ENCODE peak calls at places on chromosomes 6 and 20, in four cellular contexts. O, X, Y and P are unnamed samples.

GRCh38 chr6:105750089-105750488 is 336.0 kb upstream of the PRDM1 start:
- DNase-seq in O (no peak), X (no peak), Y (no peak), P (no peak)

GRCh38 chr6:1482381-1483166 is 93.2 kb downstream of the FOXF2 start:
- DNase-seq in O (no peak), X (no peak), Y (no peak), P (no peak)

GRCh38 chr6:112413805-112414204 is 66.7 kb downstream of the RFPL4B start:
- DNase-seq in O (no peak), X (no peak), Y (no peak), P (no peak)

GRCh38 chr6:9139762-9140161 is 704.4 kb upstream of the SLC35B3 start:
- DNase-seq in O (no peak), X (no peak), Y (no peak), P (no peak)

GRCh38 chr6:143449731-143450452 is 603 bp downstream of the ADAT2 start:
- DNase-seq in O (peak; percentile 14), X (peak; percentile 55), Y (peak; percentile 54), P (peak; percentile 26)

GRCh38 chr6:143754204-143754603 is 76.4 kb downstream of the PHACTR2 start:
- DNase-seq in O (no peak), X (no peak), Y (no peak), P (no peak)

GRCh38 chr6:14804444-14805210 is 441.2 kb upstream of the JARID2 start:
- DNase-seq in O (no peak), X (no peak), Y (peak; percentile 54), P (no peak)

GRCh38 chr20:21228511-21228910 is 74.6 kb upstream of the XRN2 start:
- DNase-seq in O (no peak), X (no peak), Y (no peak), P (no peak)

GRCh38 chr20:36483919-36484808 is 57.2 kb upstream of the MYL9 start:
- DNase-seq in O (no peak), X (no peak), Y (no peak), P (no peak)

GRCh38 chr20:7818477-7818876 is 121.8 kb downstream of the HAO1 start:
- DNase-seq in O (no peak), X (no peak), Y (no peak), P (no peak)

GRCh38 chr6:97995158-97995557 is 712.1 kb upstream of the MMS22L start:
- DNase-seq in O (no peak), X (no peak), Y (no peak), P (no peak)

GRCh38 chr20:39602649-39603048 is 640.5 kb downstream of the DHX35 start:
- DNase-seq in O (no peak), X (no peak), Y (no peak), P (no peak)
- TF ChIP-seq RNF2 in O (no peak), X (no peak), Y (no peak), P (no peak)

DNA sequence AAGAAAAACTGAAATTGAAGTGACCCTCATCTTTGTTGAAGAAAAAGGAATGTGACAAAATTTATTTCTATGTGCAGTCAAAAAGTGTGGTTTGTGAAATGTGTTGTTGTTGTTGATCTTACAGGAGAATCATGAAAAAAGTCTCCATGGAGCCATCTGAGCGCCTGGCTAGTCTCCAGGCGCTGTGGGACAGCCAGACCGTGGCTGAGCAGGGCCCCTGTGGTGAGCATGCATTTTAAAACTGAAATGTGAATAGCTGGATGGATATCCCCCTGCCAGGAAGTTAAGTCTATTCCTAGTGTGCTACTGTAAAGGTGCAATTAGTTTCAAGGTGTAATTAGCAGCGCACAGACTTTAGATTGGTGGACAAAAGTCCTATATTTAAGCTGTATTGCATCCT is 170.6 kb downstream of the CARMIL1 start:
- DNase-seq in O (no peak), X (no peak), Y (no peak), P (no peak)
- TF ChIP-seq RNF2 in O (no peak), X (no peak), Y (no peak), P (no peak)

GRCh38 chr6:35711731-35712130 is 23.0 kb upstream of the FKBP5 start:
- DNase-seq in O (no peak), X (no peak), Y (no peak), P (no peak)

GRCh38 chr6:35713006-35713405 is 23.8 kb upstream of the ARMC12 start:
- DNase-seq in O (no peak), X (no peak), Y (no peak), P (no peak)

GRCh38 chr6:35707714-35708407 is 19.1 kb upstream of the FKBP5 start:
- DNase-seq in O (no peak), X (no peak), Y (no peak), P (no peak)

GRCh38 chr6:35708585-35708984 is 19.9 kb upstream of the FKBP5 start:
- DNase-seq in O (no peak), X (no peak), Y (no peak), P (no peak)

DNA sequence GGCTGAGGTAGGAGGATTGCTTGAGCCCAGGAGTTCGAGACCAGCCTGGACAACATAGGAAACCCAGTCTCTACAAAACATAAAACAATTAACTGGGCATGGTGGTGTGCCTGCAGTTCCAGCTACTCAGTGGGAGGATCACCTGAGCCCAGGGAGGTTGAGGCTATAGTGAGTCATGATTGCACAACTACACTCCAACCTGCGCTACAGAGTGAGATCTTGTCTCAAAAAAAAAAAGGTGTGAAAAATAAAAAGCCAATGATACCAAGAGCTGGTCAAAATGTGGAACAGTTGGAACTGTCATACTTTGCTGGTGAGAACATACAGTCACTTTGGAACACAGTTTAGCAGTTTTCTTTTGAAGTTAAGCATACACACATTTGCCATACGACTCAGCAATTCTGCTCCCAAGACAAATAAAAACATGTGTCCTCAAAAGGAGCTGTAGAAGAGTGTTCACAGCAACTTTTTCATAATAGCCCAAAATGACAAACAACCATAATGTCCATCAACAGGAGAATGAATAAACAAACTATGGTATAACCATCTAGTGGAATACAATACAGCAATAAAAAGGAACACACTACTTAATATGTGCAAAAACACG is 21.6 kb upstream of the FKBP5 start:
- DNase-seq in O (no peak), X (peak; percentile 16), Y (no peak), P (no peak)
- TF ChIP-seq RNF2 in O (no peak), X (no peak), Y (no peak), P (no peak)

DNA sequence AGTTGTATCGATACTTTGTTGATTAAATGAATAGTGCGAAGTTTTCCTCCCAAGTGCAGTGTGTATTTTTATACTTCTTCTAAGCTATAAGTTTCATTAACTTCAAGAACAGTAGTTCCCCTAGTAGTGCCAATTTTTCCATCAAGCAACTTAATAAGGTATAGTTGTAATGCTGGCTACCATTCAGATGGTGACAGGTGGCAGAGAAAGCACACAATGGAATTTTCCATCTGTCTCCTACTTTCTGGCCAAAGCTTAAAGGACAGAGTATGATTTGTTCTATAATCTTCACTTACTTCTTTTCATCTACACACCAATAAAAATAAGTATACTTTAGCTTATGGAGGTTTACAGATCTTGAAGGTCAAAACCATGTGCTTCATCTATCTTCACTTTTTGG is 431.1 kb downstream of the NKAIN2 start:
- DNase-seq in O (no peak), X (no peak), Y (no peak), P (no peak)
- TF ChIP-seq RNF2 in O (no peak), X (no peak), Y (no peak), P (no peak)

GRCh38 chr20:57909763-57910331 is 200.0 kb upstream of the PMEPA1 start:
- DNase-seq in O (no peak), X (no peak), Y (no peak), P (no peak)
- TF ChIP-seq RNF2 in O (no peak), X (no peak), Y (no peak), P (no peak)

GRCh38 chr6:56463443-56463842 is 179.2 kb downstream of the DST start:
- DNase-seq in O (no peak), X (no peak), Y (no peak), P (no peak)

GRCh38 chr6:56458324-56458884 is 184.3 kb downstream of the DST start:
- DNase-seq in O (no peak), X (no peak), Y (no peak), P (no peak)

GRCh38 chr6:56456785-56457184 is 185.9 kb downstream of the DST start:
- DNase-seq in O (no peak), X (no peak), Y (no peak), P (no peak)

DNA sequence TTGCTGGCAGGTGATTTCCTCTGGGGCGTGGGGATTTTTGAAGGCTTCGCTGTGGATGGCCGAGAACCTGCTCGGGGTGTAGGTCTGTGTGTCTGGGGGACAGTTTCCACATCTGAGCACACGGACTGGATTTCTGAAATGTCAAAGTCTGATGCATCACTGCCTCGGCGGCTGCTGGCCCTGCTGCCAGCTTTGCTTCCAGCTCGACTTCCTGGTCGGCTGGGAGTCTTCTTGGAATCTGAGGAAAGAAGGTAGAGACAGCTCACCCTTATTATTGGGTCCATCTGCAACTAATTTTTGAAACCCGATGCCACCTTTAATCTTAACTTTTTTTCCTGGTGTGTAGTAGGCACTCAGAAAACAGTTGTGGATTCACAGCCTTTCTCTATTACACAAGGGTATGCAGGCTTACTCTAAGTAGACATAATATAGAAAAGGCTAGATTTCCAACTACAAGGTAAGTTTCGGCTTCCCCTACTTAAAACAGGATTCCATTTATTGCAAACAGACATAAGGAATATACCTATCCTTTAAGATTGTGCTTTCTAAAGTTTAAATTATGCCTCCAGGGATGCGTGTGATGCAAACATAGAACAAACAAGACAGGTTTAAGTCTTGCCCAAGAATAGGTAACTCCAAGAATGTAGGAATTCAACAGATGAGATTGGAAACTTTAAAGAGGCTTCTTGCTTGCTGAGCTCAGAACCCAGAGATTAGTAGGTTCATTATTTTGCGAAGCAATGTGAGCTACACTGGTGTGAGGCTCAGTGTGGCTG is 183.5 kb downstream of the DST start:
- DNase-seq in O (no peak), X (no peak), Y (no peak), P (no peak)
- TF ChIP-seq RNF2 in O (no peak), X (no peak), Y (no peak), P (no peak)

GRCh38 chr6:36752886-36753506 is 55.4 kb downstream of the RAB44 start:
- DNase-seq in O (no peak), X (no peak), Y (no peak), P (no peak)
- TF ChIP-seq RNF2 in O (no peak), X (no peak), Y (no peak), P (no peak)

GRCh38 chr6:150639823-150640331 is 40.2 kb downstream of the PLEKHG1 start:
- DNase-seq in O (no peak), X (no peak), Y (no peak), P (no peak)

GRCh38 chr6:150638765-150639164 is 39.1 kb downstream of the PLEKHG1 start:
- DNase-seq in O (no peak), X (no peak), Y (no peak), P (no peak)

GRCh38 chr6:150638286-150638685 is 38.6 kb downstream of the PLEKHG1 start:
- DNase-seq in O (no peak), X (no peak), Y (no peak), P (no peak)

GRCh38 chr6:150641398-150642139 is 41.9 kb downstream of the PLEKHG1 start:
- DNase-seq in O (no peak), X (no peak), Y (no peak), P (no peak)

GRCh38 chr6:150640556-150641206 is 41.0 kb downstream of the PLEKHG1 start:
- DNase-seq in O (no peak), X (no peak), Y (no peak), P (peak; percentile 17)
- TF ChIP-seq RNF2 in O (no peak), X (no peak), Y (no peak), P (no peak)

GRCh38 chr20:41063442-41063841 is 34.8 kb downstream of the TOP1 start:
- DNase-seq in O (no peak), X (no peak), Y (no peak), P (no peak)
- TF ChIP-seq RNF2 in O (no peak), X (no peak), Y (no peak), P (no peak)